ENCODE peak calls at places on chromosomes 3 and 15, in five cellular contexts. T is left ventricle myocardium inferior, H is choroid plexus epithelial cell, R is NB4, O is psoas muscle. W is an unnamed sample.

GRCh38 chr15:47384776-47385175 is 332.5 kb upstream of the SEMA6D start:
- DNase-seq in T (no peak), H (no peak), R (no peak), O (no peak), W (no peak)

GRCh38 chr3:145767909-145768308 is 393.1 kb downstream of the PLOD2 start:
- DNase-seq in T (no peak), H (peak), R (no peak), O (no peak), W (no peak)

GRCh38 chr3:124714218-124714853 is 15.9 kb upstream of the UMPS start:
- DNase-seq in T (no peak), H (peak), R (no peak), O (no peak), W (peak)

GRCh38 chr15:52466134-52466701 is 62.5 kb downstream of the MYO5A start:
- DNase-seq in T (peak), H (no peak), R (peak), O (peak), W (peak)

GRCh38 chr15:22930782-22931484 is 49.2 kb downstream of the CYFIP1 start:
- DNase-seq in T (peak), H (no peak), R (no peak), O (peak), W (peak)

GRCh38 chr3:58189691-58190090 is 21.1 kb downstream of the DNASE1L3 start:
- DNase-seq in T (no peak), H (no peak), R (no peak), O (no peak), W (no peak)

GRCh38 chr15:23073890-23074631 is 34.7 kb upstream of the TUBGCP5 start:
- DNase-seq in T (no peak), H (peak), R (peak), O (no peak), W (no peak)

GRCh38 chr3:36428444-36428843 is 48.1 kb downstream of the STAC start:
- DNase-seq in T (no peak), H (no peak), R (no peak), O (no peak), W (no peak)

GRCh38 chr3:13192471-13193213 is 119.4 kb upstream of the IQSEC1 start:
- DNase-seq in T (no peak), H (peak), R (peak), O (no peak), W (no peak)

GRCh38 chr15:75809986-75810750 is 33.1 kb upstream of the UBE2Q2 start:
- DNase-seq in T (no peak), H (peak), R (peak), O (no peak), W (peak)

GRCh38 chr15:79643393-79643792 is 211.3 kb downstream of the MINAR1 start:
- DNase-seq in T (no peak), H (no peak), R (no peak), O (no peak), W (no peak)

GRCh38 chr15:79635897-79636596 is 203.9 kb downstream of the MINAR1 start:
- DNase-seq in T (no peak), H (peak), R (no peak), O (no peak), W (no peak)

GRCh38 chr15:79640206-79640605 is 208.1 kb downstream of the MINAR1 start:
- DNase-seq in T (peak), H (peak), R (no peak), O (no peak), W (peak)

GRCh38 chr15:79644091-79644490 is 212.0 kb downstream of the MINAR1 start:
- DNase-seq in T (no peak), H (peak), R (no peak), O (no peak), W (peak)

DNA sequence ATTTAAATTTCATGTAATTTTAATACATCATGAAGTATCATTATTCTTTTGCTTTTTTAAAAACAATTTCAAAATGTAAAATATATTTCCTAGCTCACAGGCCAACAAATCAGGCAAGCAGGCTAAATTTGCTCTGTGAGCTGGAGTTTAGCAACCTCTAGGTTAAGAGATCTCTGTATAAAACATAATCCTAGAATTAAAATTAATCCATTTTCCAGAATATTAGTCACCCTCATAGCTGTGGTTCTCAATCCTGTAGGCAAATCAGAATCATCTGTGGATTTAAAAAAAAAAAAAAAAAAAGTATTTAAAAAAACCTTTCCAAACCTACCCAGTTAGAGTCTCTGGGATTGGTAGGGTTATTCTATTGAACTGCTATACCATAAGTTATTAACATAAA is 209.7 kb downstream of the MINAR1 start:
- DNase-seq in T (no peak), H (no peak), R (no peak), O (no peak), W (peak)
- TF ChIP-seq CTCF in T (no peak), H (no peak), R (no peak), O (no peak), W (no peak)

GRCh38 chr3:9087831-9088413 is 124.7 kb upstream of the RAD18 start:
- DNase-seq in T (no peak), H (no peak), R (peak), O (peak), W (no peak)
- H3K4me3 ChIP-seq in T (no peak), H (no peak), R (no peak), O (no peak), W (no peak)

DNA sequence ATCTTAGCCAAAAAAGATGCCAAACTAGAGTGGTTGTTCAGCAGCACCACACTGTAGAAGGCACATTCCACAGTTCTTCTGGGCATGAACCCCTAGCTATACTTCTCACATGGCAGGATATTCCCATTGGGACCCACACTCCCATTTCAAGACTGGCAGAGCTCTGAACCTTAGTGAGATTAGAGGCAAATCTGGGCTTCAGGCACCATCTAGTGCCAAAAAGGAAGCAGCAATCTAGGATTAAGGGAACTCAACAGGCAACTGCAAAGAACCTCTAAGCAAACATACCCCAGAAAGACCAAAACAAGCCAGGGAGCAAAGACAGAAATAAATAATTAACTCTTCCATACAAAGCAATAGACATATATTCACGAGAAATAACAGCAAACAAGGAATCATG is 66.2 kb downstream of the TAFA4 start:
- DNase-seq in T (no peak), H (peak), R (no peak), O (no peak), W (no peak)
- TF ChIP-seq CTCF in T (no peak), H (no peak), R (no peak), O (no peak), W (no peak)

DNA sequence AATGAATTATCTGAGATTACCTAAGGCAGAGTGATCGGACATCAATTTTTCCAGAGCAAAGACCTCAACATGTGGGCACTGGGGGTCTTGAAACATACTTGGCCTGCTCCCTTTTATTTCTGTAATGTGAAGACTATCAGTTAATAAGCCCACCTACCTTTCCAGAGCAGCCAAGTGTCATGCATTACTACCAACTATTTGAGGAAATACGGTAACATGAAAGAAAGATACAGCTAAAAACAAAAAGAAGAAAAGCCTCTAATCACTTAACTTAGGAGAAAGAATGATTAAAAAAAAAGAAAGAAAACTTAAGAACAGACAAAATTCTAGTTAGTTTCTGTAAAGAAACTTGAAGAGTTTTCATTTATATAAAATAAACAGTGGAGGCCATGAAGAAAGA is 73.9 kb downstream of the BTLA start:
- DNase-seq in T (no peak), H (no peak), R (no peak), O (no peak), W (no peak)
- H3K4me3 ChIP-seq in T (no peak), H (no peak), R (no peak), O (no peak), W (no peak)

GRCh38 chr15:58842713-58843396 is 71.8 kb downstream of the MINDY2 start:
- DNase-seq in T (no peak), H (no peak), R (no peak), O (no peak), W (no peak)

GRCh38 chr15:58840048-58840447 is 68.9 kb downstream of the MINDY2 start:
- DNase-seq in T (no peak), H (peak), R (no peak), O (no peak), W (no peak)

DNA sequence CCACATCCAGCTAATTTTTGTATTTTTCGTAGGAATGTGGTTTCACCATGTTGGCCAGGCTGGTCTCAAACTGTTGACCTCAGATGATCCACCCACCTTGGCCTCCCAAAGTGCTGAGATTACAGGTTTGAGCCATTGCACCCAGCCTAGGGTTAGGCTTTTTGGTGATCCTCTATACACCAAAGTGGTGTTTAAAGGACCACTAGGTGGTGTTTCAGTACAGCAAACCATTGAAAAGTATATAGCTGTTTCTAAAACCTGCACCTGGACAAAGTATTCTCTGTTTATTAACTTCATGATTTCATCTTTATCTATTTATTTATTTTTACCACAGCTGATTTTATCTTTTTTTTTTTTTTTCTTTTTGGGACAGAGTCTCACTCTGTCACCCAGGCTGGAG is 68.4 kb downstream of the MINDY2 start:
- DNase-seq in T (no peak), H (peak), R (peak), O (no peak), W (no peak)
- TF ChIP-seq CTCF in T (peak), H (peak), R (peak), O (peak), W (peak)

GRCh38 chr3:147391726-147392082 is 14.6 kb downstream of the ZIC4 start:
- DNase-seq in T (no peak), H (peak), R (no peak), O (no peak), W (no peak)
- H3K4me3 ChIP-seq in T (peak), H (peak), R (no peak), O (peak), W (peak)

GRCh38 chr3:10692039-10692438 is 124.0 kb upstream of the SLC6A11 start:
- DNase-seq in T (no peak), H (no peak), R (no peak), O (no peak), W (no peak)

GRCh38 chr3:10695595-10696285 is 120.3 kb upstream of the SLC6A11 start:
- DNase-seq in T (no peak), H (no peak), R (no peak), O (no peak), W (no peak)

GRCh38 chr3:10694194-10694593 is 121.8 kb upstream of the SLC6A11 start:
- DNase-seq in T (no peak), H (no peak), R (no peak), O (no peak), W (no peak)

GRCh38 chr3:10697918-10698317 is 118.1 kb upstream of the SLC6A11 start:
- DNase-seq in T (no peak), H (peak), R (no peak), O (no peak), W (no peak)

DNA sequence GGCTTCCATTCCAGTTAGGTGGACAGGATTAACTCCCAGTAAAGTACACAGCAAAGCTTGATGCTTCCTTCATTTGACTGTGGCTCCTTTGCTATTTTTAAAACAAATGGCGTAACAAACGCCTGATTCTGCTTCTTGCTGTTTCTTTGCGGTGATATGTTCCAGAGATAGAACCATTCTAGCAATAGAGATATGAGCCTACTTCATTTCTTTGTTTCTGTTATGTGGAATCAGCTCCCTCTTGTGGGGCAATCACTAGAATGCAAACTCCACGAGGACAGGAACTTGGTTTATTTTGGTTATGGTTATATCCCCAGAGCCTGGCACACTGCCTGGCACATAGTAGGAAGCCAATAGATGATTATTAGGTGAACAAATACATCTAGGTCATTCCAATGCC is 122.6 kb upstream of the SLC6A11 start:
- DNase-seq in T (no peak), H (peak), R (peak), O (no peak), W (peak)
- TF ChIP-seq CTCF in T (peak), H (peak), R (peak), O (peak), W (peak)

GRCh38 chr3:30864158-30864557 is 30.3 kb downstream of the GADL1 start:
- DNase-seq in T (no peak), H (no peak), R (no peak), O (no peak), W (no peak)
- H3K4me3 ChIP-seq in T (no peak), H (no peak), R (no peak), O (peak), W (no peak)

GRCh38 chr3:42442640-42443039 is 32.2 kb upstream of the LYZL4 start:
- DNase-seq in T (no peak), H (peak), R (no peak), O (no peak), W (no peak)
- TF ChIP-seq CTCF in T (no peak), H (peak), R (peak), O (no peak), W (no peak)

W was measured in foreskin fibroblast.